ENCODE peak calls at places on chromosomes 5 and 9, in six cellular contexts. One of them, this sample, is unnamed.

GRCh38 chr5:73321757-73322452 is 126.7 kb downstream of the FOXD1 start:
- DNase-seq in COR-L47: no peak
- DNase-seq in H4: peak
- DNase-seq in caudate nucleus: no peak
- DNase-seq in naive thymus-derived CD8-positive, alpha-beta T cell: no peak
- DNase-seq in iris pigment epithelial cell: peak
- DNase-seq in this sample: peak

GRCh38 chr5:122259995-122260394 is 52.0 kb upstream of the SNCAIP start:
- DNase-seq in COR-L47: no peak
- DNase-seq in H4: peak
- DNase-seq in caudate nucleus: no peak
- DNase-seq in naive thymus-derived CD8-positive, alpha-beta T cell: no peak
- DNase-seq in iris pigment epithelial cell: peak
- DNase-seq in this sample: no peak

GRCh38 chr5:115116001-115116400 is 53.7 kb downstream of the TRIM36 start:
- DNase-seq in COR-L47: peak
- DNase-seq in H4: no peak
- DNase-seq in caudate nucleus: no peak
- DNase-seq in naive thymus-derived CD8-positive, alpha-beta T cell: no peak
- DNase-seq in iris pigment epithelial cell: no peak
- DNase-seq in this sample: no peak

GRCh38 chr5:93584531-93585053 is 1.6 kb downstream of the NR2F1 start:
- DNase-seq in COR-L47: peak
- DNase-seq in H4: no peak
- DNase-seq in caudate nucleus: no peak
- DNase-seq in naive thymus-derived CD8-positive, alpha-beta T cell: no peak
- DNase-seq in iris pigment epithelial cell: peak
- DNase-seq in this sample: no peak

GRCh38 chr5:159353661-159354252 is 23.5 kb upstream of the IL12B start:
- DNase-seq in COR-L47: no peak
- DNase-seq in H4: no peak
- DNase-seq in caudate nucleus: no peak
- DNase-seq in naive thymus-derived CD8-positive, alpha-beta T cell: no peak
- DNase-seq in iris pigment epithelial cell: no peak
- DNase-seq in this sample: no peak

GRCh38 chr5:172420215-172420934 is 34.0 kb downstream of the SH3PXD2B start:
- DNase-seq in COR-L47: no peak
- DNase-seq in H4: peak
- DNase-seq in caudate nucleus: peak
- DNase-seq in naive thymus-derived CD8-positive, alpha-beta T cell: no peak
- DNase-seq in iris pigment epithelial cell: peak
- DNase-seq in this sample: peak

GRCh38 chr9:83154821-83155220 is 91.9 kb upstream of the RASEF start:
- DNase-seq in COR-L47: no peak
- DNase-seq in H4: peak
- DNase-seq in caudate nucleus: no peak
- DNase-seq in naive thymus-derived CD8-positive, alpha-beta T cell: no peak
- DNase-seq in iris pigment epithelial cell: peak
- DNase-seq in this sample: no peak

GRCh38 chr5:127999909-128000308 is 83.7 kb upstream of the SLC12A2 start:
- DNase-seq in COR-L47: no peak
- DNase-seq in H4: no peak
- DNase-seq in caudate nucleus: no peak
- DNase-seq in naive thymus-derived CD8-positive, alpha-beta T cell: no peak
- DNase-seq in iris pigment epithelial cell: no peak
- DNase-seq in this sample: no peak

GRCh38 chr9:107368696-107369095 is 85.6 kb downstream of the RAD23B start:
- DNase-seq in COR-L47: no peak
- DNase-seq in H4: no peak
- DNase-seq in caudate nucleus: no peak
- DNase-seq in naive thymus-derived CD8-positive, alpha-beta T cell: no peak
- DNase-seq in iris pigment epithelial cell: no peak
- DNase-seq in this sample: no peak

GRCh38 chr5:35134278-35135030 is 86.7 kb upstream of the AGXT2 start:
- DNase-seq in COR-L47: no peak
- DNase-seq in H4: no peak
- DNase-seq in caudate nucleus: no peak
- DNase-seq in naive thymus-derived CD8-positive, alpha-beta T cell: no peak
- DNase-seq in iris pigment epithelial cell: no peak
- DNase-seq in this sample: no peak

GRCh38 chr9:125679597-125680189 is 27.3 kb downstream of the MAPKAP1 start:
- DNase-seq in COR-L47: no peak
- DNase-seq in H4: no peak
- DNase-seq in caudate nucleus: no peak
- DNase-seq in naive thymus-derived CD8-positive, alpha-beta T cell: no peak
- DNase-seq in iris pigment epithelial cell: no peak
- DNase-seq in this sample: no peak

GRCh38 chr9:95504053-95504963 is 12.5 kb downstream of the PTCH1 start:
- DNase-seq in COR-L47: no peak
- DNase-seq in H4: peak
- DNase-seq in caudate nucleus: no peak
- DNase-seq in naive thymus-derived CD8-positive, alpha-beta T cell: no peak
- DNase-seq in iris pigment epithelial cell: peak
- DNase-seq in this sample: no peak

GRCh38 chr5:174425271-174425963 is 299.0 kb upstream of the MSX2 start:
- DNase-seq in COR-L47: no peak
- DNase-seq in H4: no peak
- DNase-seq in caudate nucleus: no peak
- DNase-seq in naive thymus-derived CD8-positive, alpha-beta T cell: no peak
- DNase-seq in iris pigment epithelial cell: no peak
- DNase-seq in this sample: no peak

GRCh38 chr5:94901071-94901979 is 282.9 kb downstream of the SLF1 start:
- DNase-seq in COR-L47: no peak
- DNase-seq in H4: peak
- DNase-seq in caudate nucleus: no peak
- DNase-seq in naive thymus-derived CD8-positive, alpha-beta T cell: no peak
- DNase-seq in iris pigment epithelial cell: peak
- DNase-seq in this sample: peak

GRCh38 chr5:128252196-128252595 is 168.6 kb downstream of the SLC12A2 start:
- DNase-seq in COR-L47: no peak
- DNase-seq in H4: no peak
- DNase-seq in caudate nucleus: no peak
- DNase-seq in naive thymus-derived CD8-positive, alpha-beta T cell: no peak
- DNase-seq in iris pigment epithelial cell: peak
- DNase-seq in this sample: no peak

GRCh38 chr5:135039526-135040296 is 5.7 kb upstream of the PITX1 start:
- DNase-seq in COR-L47: no peak
- DNase-seq in H4: no peak
- DNase-seq in caudate nucleus: no peak
- DNase-seq in naive thymus-derived CD8-positive, alpha-beta T cell: no peak
- DNase-seq in iris pigment epithelial cell: no peak
- DNase-seq in this sample: no peak

GRCh38 chr5:122156724-122157325 is 27.5 kb downstream of the ZNF474 start:
- DNase-seq in COR-L47: peak
- DNase-seq in H4: peak
- DNase-seq in caudate nucleus: no peak
- DNase-seq in naive thymus-derived CD8-positive, alpha-beta T cell: no peak
- DNase-seq in iris pigment epithelial cell: peak
- DNase-seq in this sample: peak

GRCh38 chr9:105114956-105115728 is 129.3 kb upstream of the SLC44A1 start:
- DNase-seq in COR-L47: no peak
- DNase-seq in H4: peak
- DNase-seq in caudate nucleus: no peak
- DNase-seq in naive thymus-derived CD8-positive, alpha-beta T cell: no peak
- DNase-seq in iris pigment epithelial cell: peak
- DNase-seq in this sample: no peak

GRCh38 chr5:170636836-170637477 is 133.1 kb downstream of the KCNIP1 start:
- DNase-seq in COR-L47: no peak
- DNase-seq in H4: no peak
- DNase-seq in caudate nucleus: no peak
- DNase-seq in naive thymus-derived CD8-positive, alpha-beta T cell: no peak
- DNase-seq in iris pigment epithelial cell: no peak
- DNase-seq in this sample: no peak

GRCh38 chr9:21591221-21592062 is 109.3 kb upstream of the IFNE start:
- DNase-seq in COR-L47: no peak
- DNase-seq in H4: no peak
- DNase-seq in caudate nucleus: no peak
- DNase-seq in naive thymus-derived CD8-positive, alpha-beta T cell: no peak
- DNase-seq in iris pigment epithelial cell: peak
- DNase-seq in this sample: peak

GRCh38 chr9:115730396-115730795 is 423.2 kb upstream of the PAPPA start:
- DNase-seq in COR-L47: no peak
- DNase-seq in H4: no peak
- DNase-seq in caudate nucleus: no peak
- DNase-seq in naive thymus-derived CD8-positive, alpha-beta T cell: no peak
- DNase-seq in iris pigment epithelial cell: no peak
- DNase-seq in this sample: no peak

GRCh38 chr9:134807726-134808125 is 72.9 kb upstream of the FCN2 start:
- DNase-seq in COR-L47: no peak
- DNase-seq in H4: no peak
- DNase-seq in caudate nucleus: no peak
- DNase-seq in naive thymus-derived CD8-positive, alpha-beta T cell: no peak
- DNase-seq in iris pigment epithelial cell: peak
- DNase-seq in this sample: no peak

GRCh38 chr5:82074968-82075367 is 103.1 kb downstream of the ATG10 start:
- DNase-seq in COR-L47: no peak
- DNase-seq in H4: no peak
- DNase-seq in caudate nucleus: no peak
- DNase-seq in naive thymus-derived CD8-positive, alpha-beta T cell: no peak
- DNase-seq in iris pigment epithelial cell: no peak
- DNase-seq in this sample: no peak

GRCh38 chr9:95516736-95517558 is at the start of gene PTCH1:
- DNase-seq in COR-L47: no peak
- DNase-seq in H4: peak
- DNase-seq in caudate nucleus: peak
- DNase-seq in naive thymus-derived CD8-positive, alpha-beta T cell: peak
- DNase-seq in iris pigment epithelial cell: peak
- DNase-seq in this sample: no peak

GRCh38 chr5:91586232-91586631 is 203.1 kb upstream of the ARRDC3 start:
- DNase-seq in COR-L47: no peak
- DNase-seq in H4: peak
- DNase-seq in caudate nucleus: no peak
- DNase-seq in naive thymus-derived CD8-positive, alpha-beta T cell: no peak
- DNase-seq in iris pigment epithelial cell: no peak
- DNase-seq in this sample: no peak

GRCh38 chr9:21812945-21813568 is 10.6 kb downstream of the MTAP start:
- DNase-seq in COR-L47: peak
- DNase-seq in H4: no peak
- DNase-seq in caudate nucleus: peak
- DNase-seq in naive thymus-derived CD8-positive, alpha-beta T cell: peak
- DNase-seq in iris pigment epithelial cell: peak
- DNase-seq in this sample: peak

GRCh38 chr5:6837519-6838110 is 124.4 kb downstream of the TENT4A start:
- DNase-seq in COR-L47: no peak
- DNase-seq in H4: no peak
- DNase-seq in caudate nucleus: no peak
- DNase-seq in naive thymus-derived CD8-positive, alpha-beta T cell: no peak
- DNase-seq in iris pigment epithelial cell: no peak
- DNase-seq in this sample: no peak

GRCh38 chr9:109742759-109743388 is 37.1 kb upstream of the PALM2AKAP2 start:
- DNase-seq in COR-L47: no peak
- DNase-seq in H4: no peak
- DNase-seq in caudate nucleus: no peak
- DNase-seq in naive thymus-derived CD8-positive, alpha-beta T cell: no peak
- DNase-seq in iris pigment epithelial cell: no peak
- DNase-seq in this sample: no peak